ENCODE peak calls at places on chromosomes 11 and 22, in nine cellular contexts. S, V, R, A, W, K, C, J and N are unnamed samples.

GRCh38 chr11:29019960-29020683 is 911.9 kb downstream of the METTL15 start:
- DNase-seq in K (no peak), A (no peak), C (no peak), W (peak; percentile 79), R (peak; percentile 17), V (no peak), S (no peak), J (no peak), N (no peak)

GRCh38 chr11:94809251-94809650 is 41.1 kb downstream of the AMOTL1 start:
- DNase-seq in V (no peak), W (peak; percentile 38), C (no peak), K (no peak), S (peak; percentile 60), A (no peak), J (no peak), R (no peak), N (no peak)

GRCh38 chr22:29695129-29695926 is 24.5 kb upstream of the CABP7 start:
- DNase-seq in A (peak; percentile 76), J (no peak), S (no peak), V (no peak), R (no peak), K (no peak), W (no peak), C (no peak), N (no peak)

GRCh38 chr22:42752912-42753311 is 32.2 kb upstream of the A4GALT start:
- DNase-seq in W (no peak), A (no peak), C (no peak), V (no peak), K (no peak), R (no peak), J (no peak), S (peak; percentile 45), N (no peak)

GRCh38 chr11:120317689-120318195 is 7.4 kb upstream of the TLCD5 start:
- DNase-seq in V (no peak), A (no peak), J (no peak), S (no peak), W (no peak), R (no peak), C (no peak), K (no peak), N (no peak)

GRCh38 chr11:81203876-81204275 is 1529.8 kb downstream of the FAM181B start:
- DNase-seq in S (no peak), R (no peak), J (no peak), V (no peak), K (no peak), W (peak; percentile 30), C (no peak), A (no peak), N (no peak)

GRCh38 chr11:1482581-1483444 is 3.8 kb downstream of the MOB2 start:
- DNase-seq in V (no peak), J (no peak), K (no peak), A (no peak), W (no peak), R (no peak), C (no peak), S (no peak), N (no peak)

GRCh38 chr11:71936825-71937224 is 8.0 kb downstream of the RNF121 start:
- DNase-seq in J (no peak), R (no peak), W (peak; percentile 76), A (no peak), S (no peak), K (no peak), C (no peak), V (no peak), N (no peak)

GRCh38 chr11:66920978-66921784 is 37.0 kb downstream of the PC start:
- DNase-seq in J (no peak), W (no peak), R (no peak), S (no peak), K (no peak), V (no peak), A (no peak), C (no peak), N (no peak)

GRCh38 chr11:624705-625635 is at the start of gene CDHR5:
- DNase-seq in R (no peak), J (no peak), V (no peak), A (no peak), C (no peak), K (no peak), S (no peak), W (no peak), N (no peak)

GRCh38 chr11:27217948-27218410 is 145.0 kb downstream of the CCDC34 start:
- DNase-seq in J (no peak), R (no peak), C (no peak), W (peak; percentile 84), S (peak; percentile 77), A (no peak), K (no peak), V (no peak), N (no peak)

GRCh38 chr11:71996946-71997345 is 1.8 kb upstream of the IL18BP start:
- DNase-seq in A (no peak), V (no peak), J (no peak), W (no peak), K (no peak), S (no peak), R (no peak), C (no peak), N (no peak)

GRCh38 chr22:46079861-46080821 is 70.2 kb upstream of the PPARA start:
- DNase-seq in R (no peak), C (no peak), W (peak; percentile 52), A (peak; percentile 89), K (no peak), V (no peak), J (no peak), S (peak; percentile 85), N (no peak)

GRCh38 chr11:118988280-118988679 is 9.7 kb upstream of the CENATAC start:
- DNase-seq in R (no peak), C (no peak), J (no peak), W (no peak), S (no peak), K (no peak), V (no peak), A (no peak), N (no peak)

GRCh38 chr11:75461136-75461535 is 28.1 kb upstream of the KLHL35 start:
- DNase-seq in C (no peak), A (peak; percentile 44), V (no peak), K (no peak), R (no peak), S (peak; percentile 66), W (no peak), J (no peak), N (no peak)

GRCh38 chr11:44684886-44685285 is 41.9 kb upstream of the TSPAN18 start:
- DNase-seq in S (no peak), K (no peak), A (no peak), C (no peak), V (no peak), R (no peak), J (no peak), W (no peak), N (no peak)

GRCh38 chr22:42651134-42651533 is 1.9 kb upstream of the CYB5R3 start:
- DNase-seq in A (no peak), R (no peak), J (no peak), V (no peak), K (no peak), S (no peak), C (no peak), W (peak; percentile 52), N (peak; percentile 41)

GRCh38 chr11:27201454-27202302 is 161.1 kb downstream of the BBOX1 start:
- DNase-seq in K (no peak), C (no peak), W (peak; percentile 88), A (no peak), R (no peak), S (peak; percentile 78), V (no peak), J (no peak), N (peak; percentile 60)